ENCODE peak calls at places on chromosomes 6 and 20, in seven cellular contexts. One of them, this sample, is unnamed.

GRCh38 chr6:26270903-26271639 is 93.9 kb upstream of the BTN3A2 start:
- DNase-seq in A549: no peak
- DNase-seq in GM23338: peak; percentile 97
- DNase-seq in endothelial cell of umbilical vein: peak; percentile 93
- DNase-seq in cardiac muscle cell: peak; percentile 90
- DNase-seq in CD8-positive, alpha-beta memory T cell: peak; percentile 84
- DNase-seq in uterus: peak; percentile 49
- DNase-seq in this sample: peak; percentile 66

GRCh38 chr6:48111143-48111506 is at the start of gene PTCHD4:
- DNase-seq in A549: peak; percentile 4
- DNase-seq in GM23338: peak; percentile 59
- DNase-seq in endothelial cell of umbilical vein: peak; percentile 88
- DNase-seq in cardiac muscle cell: no peak
- DNase-seq in CD8-positive, alpha-beta memory T cell: no peak
- DNase-seq in uterus: no peak
- DNase-seq in this sample: no peak

GRCh38 chr6:167559675-167560479 is 235.0 kb downstream of the TTLL2 start:
- DNase-seq in A549: peak; percentile 27
- DNase-seq in GM23338: no peak
- DNase-seq in endothelial cell of umbilical vein: no peak
- DNase-seq in cardiac muscle cell: no peak
- DNase-seq in CD8-positive, alpha-beta memory T cell: no peak
- DNase-seq in uterus: no peak
- DNase-seq in this sample: no peak

GRCh38 chr6:170423030-170423429 is 116.5 kb downstream of the FAM120B start:
- DNase-seq in A549: no peak
- DNase-seq in GM23338: peak; percentile 89
- DNase-seq in endothelial cell of umbilical vein: no peak
- DNase-seq in cardiac muscle cell: no peak
- DNase-seq in CD8-positive, alpha-beta memory T cell: no peak
- DNase-seq in uterus: no peak
- DNase-seq in this sample: no peak

GRCh38 chr6:53042112-53042511 is 23.1 kb upstream of the FBXO9 start:
- DNase-seq in A549: peak; percentile 16
- DNase-seq in GM23338: no peak
- DNase-seq in endothelial cell of umbilical vein: peak; percentile 56
- DNase-seq in cardiac muscle cell: no peak
- DNase-seq in CD8-positive, alpha-beta memory T cell: no peak
- DNase-seq in uterus: no peak
- DNase-seq in this sample: no peak

GRCh38 chr6:169321546-169321945 is 67.9 kb upstream of the THBS2 start:
- DNase-seq in A549: no peak
- DNase-seq in GM23338: no peak
- DNase-seq in endothelial cell of umbilical vein: no peak
- DNase-seq in cardiac muscle cell: no peak
- DNase-seq in CD8-positive, alpha-beta memory T cell: no peak
- DNase-seq in uterus: no peak
- DNase-seq in this sample: no peak

GRCh38 chr6:403659-404655 is 12.4 kb downstream of the IRF4 start:
- DNase-seq in A549: no peak
- DNase-seq in GM23338: no peak
- DNase-seq in endothelial cell of umbilical vein: no peak
- DNase-seq in cardiac muscle cell: no peak
- DNase-seq in CD8-positive, alpha-beta memory T cell: no peak
- DNase-seq in uterus: no peak
- DNase-seq in this sample: peak; percentile 62

GRCh38 chr20:6691541-6691940 is 75.9 kb upstream of the BMP2 start:
- DNase-seq in A549: no peak
- DNase-seq in GM23338: no peak
- DNase-seq in endothelial cell of umbilical vein: no peak
- DNase-seq in cardiac muscle cell: no peak
- DNase-seq in CD8-positive, alpha-beta memory T cell: no peak
- DNase-seq in uterus: no peak
- DNase-seq in this sample: no peak

GRCh38 chr6:150490586-150490985 is 109.1 kb upstream of the PLEKHG1 start:
- DNase-seq in A549: no peak
- DNase-seq in GM23338: no peak
- DNase-seq in endothelial cell of umbilical vein: no peak
- DNase-seq in cardiac muscle cell: no peak
- DNase-seq in CD8-positive, alpha-beta memory T cell: no peak
- DNase-seq in uterus: no peak
- DNase-seq in this sample: no peak

GRCh38 chr20:31717478-31717946 is 5.2 kb downstream of the BCL2L1 start:
- DNase-seq in A549: no peak
- DNase-seq in GM23338: no peak
- DNase-seq in endothelial cell of umbilical vein: no peak
- DNase-seq in cardiac muscle cell: no peak
- DNase-seq in CD8-positive, alpha-beta memory T cell: no peak
- DNase-seq in uterus: no peak
- DNase-seq in this sample: no peak

GRCh38 chr20:1871807-1872455 is 23.3 kb upstream of the SIRPA start:
- DNase-seq in A549: no peak
- DNase-seq in GM23338: no peak
- DNase-seq in endothelial cell of umbilical vein: no peak
- DNase-seq in cardiac muscle cell: no peak
- DNase-seq in CD8-positive, alpha-beta memory T cell: no peak
- DNase-seq in uterus: no peak
- DNase-seq in this sample: no peak

GRCh38 chr20:50710492-50711063 is 19.2 kb upstream of the RIPOR3 start:
- DNase-seq in A549: no peak
- DNase-seq in GM23338: no peak
- DNase-seq in endothelial cell of umbilical vein: no peak
- DNase-seq in cardiac muscle cell: no peak
- DNase-seq in CD8-positive, alpha-beta memory T cell: no peak
- DNase-seq in uterus: no peak
- DNase-seq in this sample: no peak

GRCh38 chr6:2956930-2957329 is 14.4 kb downstream of the SERPINB6 start:
- DNase-seq in A549: no peak
- DNase-seq in GM23338: no peak
- DNase-seq in endothelial cell of umbilical vein: no peak
- DNase-seq in cardiac muscle cell: no peak
- DNase-seq in CD8-positive, alpha-beta memory T cell: no peak
- DNase-seq in uterus: no peak
- DNase-seq in this sample: no peak

GRCh38 chr6:19838442-19839236 is 1.5 kb downstream of the ID4 start:
- DNase-seq in A549: peak; percentile 27
- DNase-seq in GM23338: peak; percentile 78
- DNase-seq in endothelial cell of umbilical vein: no peak
- DNase-seq in cardiac muscle cell: peak; percentile 53
- DNase-seq in CD8-positive, alpha-beta memory T cell: no peak
- DNase-seq in uterus: peak; percentile 21
- DNase-seq in this sample: peak; percentile 64

GRCh38 chr6:11277275-11278206 is 45.1 kb upstream of the NEDD9 start:
- DNase-seq in A549: peak; percentile 55
- DNase-seq in GM23338: peak; percentile 88
- DNase-seq in endothelial cell of umbilical vein: peak; percentile 71
- DNase-seq in cardiac muscle cell: peak; percentile 59
- DNase-seq in CD8-positive, alpha-beta memory T cell: no peak
- DNase-seq in uterus: peak; percentile 41
- DNase-seq in this sample: no peak

GRCh38 chr6:137497722-137498463 is 3.7 kb upstream of the OLIG3 start:
- DNase-seq in A549: no peak
- DNase-seq in GM23338: peak; percentile 73
- DNase-seq in endothelial cell of umbilical vein: no peak
- DNase-seq in cardiac muscle cell: peak; percentile 35
- DNase-seq in CD8-positive, alpha-beta memory T cell: no peak
- DNase-seq in uterus: no peak
- DNase-seq in this sample: no peak

GRCh38 chr6:3259491-3259958 is 778 bp downstream of the PSMG4 start:
- DNase-seq in A549: peak; percentile 40
- DNase-seq in GM23338: peak; percentile 65
- DNase-seq in endothelial cell of umbilical vein: peak; percentile 50
- DNase-seq in cardiac muscle cell: peak; percentile 45
- DNase-seq in CD8-positive, alpha-beta memory T cell: peak; percentile 7
- DNase-seq in uterus: no peak
- DNase-seq in this sample: no peak

GRCh38 chr6:122789078-122789861 is at the start of gene SMPDL3A:
- DNase-seq in A549: peak; percentile 73
- DNase-seq in GM23338: peak; percentile 87
- DNase-seq in endothelial cell of umbilical vein: peak; percentile 77
- DNase-seq in cardiac muscle cell: peak; percentile 82
- DNase-seq in CD8-positive, alpha-beta memory T cell: no peak
- DNase-seq in uterus: peak; percentile 76
- DNase-seq in this sample: peak; percentile 93

GRCh38 chr6:45896783-45897441 is 118.7 kb downstream of the CLIC5 start:
- DNase-seq in A549: no peak
- DNase-seq in GM23338: no peak
- DNase-seq in endothelial cell of umbilical vein: no peak
- DNase-seq in cardiac muscle cell: no peak
- DNase-seq in CD8-positive, alpha-beta memory T cell: no peak
- DNase-seq in uterus: no peak
- DNase-seq in this sample: no peak

GRCh38 chr20:48668451-48668946 is 159.3 kb downstream of the PREX1 start:
- DNase-seq in A549: no peak
- DNase-seq in GM23338: no peak
- DNase-seq in endothelial cell of umbilical vein: no peak
- DNase-seq in cardiac muscle cell: no peak
- DNase-seq in CD8-positive, alpha-beta memory T cell: no peak
- DNase-seq in uterus: no peak
- DNase-seq in this sample: no peak
- H3K27ac ChIP-seq in A549: no peak overlapping the region
- H3K27ac ChIP-seq in GM23338: no peak overlapping the region
- H3K27ac ChIP-seq in endothelial cell of umbilical vein: peak overlapping the region; percentile 57
- H3K27ac ChIP-seq in cardiac muscle cell: no peak overlapping the region
- H3K27ac ChIP-seq in CD8-positive, alpha-beta memory T cell: no peak overlapping the region
- H3K27ac ChIP-seq in uterus: no peak overlapping the region
- H3K27ac ChIP-seq in this sample: no peak overlapping the region

GRCh38 chr20:53753880-53754459 is 160.3 kb upstream of the ZNF217 start:
- DNase-seq in A549: no peak
- DNase-seq in GM23338: no peak
- DNase-seq in endothelial cell of umbilical vein: no peak
- DNase-seq in cardiac muscle cell: no peak
- DNase-seq in CD8-positive, alpha-beta memory T cell: no peak
- DNase-seq in uterus: no peak
- DNase-seq in this sample: no peak
- H3K4me3 ChIP-seq in A549: no peak overlapping the region
- H3K4me3 ChIP-seq in GM23338: no peak overlapping the region
- H3K4me3 ChIP-seq in endothelial cell of umbilical vein: no peak overlapping the region
- H3K4me3 ChIP-seq in cardiac muscle cell: no peak overlapping the region
- H3K4me3 ChIP-seq in CD8-positive, alpha-beta memory T cell: no peak overlapping the region
- H3K4me3 ChIP-seq in uterus: no peak overlapping the region
- H3K4me3 ChIP-seq in this sample: no peak overlapping the region

GRCh38 chr6:16320533-16321340 is 82.3 kb downstream of the GMPR start:
- DNase-seq in A549: no peak
- DNase-seq in GM23338: no peak
- DNase-seq in endothelial cell of umbilical vein: peak; percentile 8
- DNase-seq in cardiac muscle cell: no peak
- DNase-seq in CD8-positive, alpha-beta memory T cell: no peak
- DNase-seq in uterus: peak; percentile 41
- DNase-seq in this sample: no peak
- H3K4me1 ChIP-seq in A549: peaks cover 9% of the 10 kb centered on the region
- H3K4me1 ChIP-seq in GM23338: peaks cover 12% of the 10 kb centered on the region
- H3K4me1 ChIP-seq in endothelial cell of umbilical vein: peaks cover 15% of the 10 kb centered on the region
- H3K4me1 ChIP-seq in cardiac muscle cell: peaks cover 22% of the 10 kb centered on the region
- H3K4me1 ChIP-seq in CD8-positive, alpha-beta memory T cell: peaks cover 71% of the 10 kb centered on the region
- H3K4me1 ChIP-seq in uterus: peaks cover 10% of the 10 kb centered on the region
- H3K4me1 ChIP-seq in this sample: peaks cover 35% of the 10 kb centered on the region

DNA sequence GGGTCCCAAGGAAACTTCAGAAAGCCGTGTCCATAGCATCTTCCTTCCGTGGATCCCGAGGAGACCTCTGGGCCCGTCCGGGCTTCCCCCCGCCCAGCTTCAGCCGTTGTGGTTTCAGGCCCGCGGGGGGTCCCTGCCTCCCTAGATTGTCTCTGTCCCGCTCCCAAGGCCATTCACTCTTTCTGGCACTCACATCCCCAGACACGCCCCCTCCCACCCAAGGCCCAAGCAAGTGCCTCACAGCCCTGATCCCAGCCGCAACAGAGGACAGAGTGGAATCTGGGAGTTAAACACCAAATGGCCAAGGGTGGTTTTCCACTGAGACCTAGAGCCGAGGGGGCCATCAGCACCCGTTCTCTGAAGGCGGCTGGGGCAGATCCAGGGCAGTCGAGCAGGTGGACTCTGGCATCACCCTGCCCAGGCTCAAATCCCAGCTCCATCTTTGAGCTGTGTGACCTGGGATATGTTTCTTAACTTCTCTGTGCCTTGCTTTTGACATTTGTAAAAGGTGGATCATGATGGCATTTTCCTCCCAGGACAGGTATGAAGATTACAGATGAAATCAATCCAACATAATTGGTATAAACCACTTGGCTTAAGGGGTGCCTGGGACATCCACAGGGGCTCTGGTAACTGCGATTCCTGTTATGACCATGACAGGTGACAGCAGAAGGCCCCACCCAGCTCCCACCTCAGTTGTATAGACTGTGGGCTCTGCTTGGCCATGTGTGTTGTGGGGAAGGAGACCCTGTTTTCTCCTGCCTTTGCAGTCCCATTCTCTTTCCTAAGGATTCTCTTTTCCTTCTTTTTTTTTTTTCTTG is 48.1 kb downstream of the CTCFL start:
- DNase-seq in A549: no peak
- DNase-seq in GM23338: no peak
- DNase-seq in endothelial cell of umbilical vein: no peak
- DNase-seq in cardiac muscle cell: no peak
- DNase-seq in CD8-positive, alpha-beta memory T cell: no peak
- DNase-seq in uterus: no peak
- DNase-seq in this sample: no peak
- H3K27ac ChIP-seq in A549: no peak overlapping the region
- H3K27ac ChIP-seq in GM23338: no peak overlapping the region
- H3K27ac ChIP-seq in endothelial cell of umbilical vein: no peak overlapping the region
- H3K27ac ChIP-seq in cardiac muscle cell: peak overlapping the region; percentile 88
- H3K27ac ChIP-seq in CD8-positive, alpha-beta memory T cell: no peak overlapping the region
- H3K27ac ChIP-seq in uterus: no peak overlapping the region
- H3K27ac ChIP-seq in this sample: no peak overlapping the region

DNA sequence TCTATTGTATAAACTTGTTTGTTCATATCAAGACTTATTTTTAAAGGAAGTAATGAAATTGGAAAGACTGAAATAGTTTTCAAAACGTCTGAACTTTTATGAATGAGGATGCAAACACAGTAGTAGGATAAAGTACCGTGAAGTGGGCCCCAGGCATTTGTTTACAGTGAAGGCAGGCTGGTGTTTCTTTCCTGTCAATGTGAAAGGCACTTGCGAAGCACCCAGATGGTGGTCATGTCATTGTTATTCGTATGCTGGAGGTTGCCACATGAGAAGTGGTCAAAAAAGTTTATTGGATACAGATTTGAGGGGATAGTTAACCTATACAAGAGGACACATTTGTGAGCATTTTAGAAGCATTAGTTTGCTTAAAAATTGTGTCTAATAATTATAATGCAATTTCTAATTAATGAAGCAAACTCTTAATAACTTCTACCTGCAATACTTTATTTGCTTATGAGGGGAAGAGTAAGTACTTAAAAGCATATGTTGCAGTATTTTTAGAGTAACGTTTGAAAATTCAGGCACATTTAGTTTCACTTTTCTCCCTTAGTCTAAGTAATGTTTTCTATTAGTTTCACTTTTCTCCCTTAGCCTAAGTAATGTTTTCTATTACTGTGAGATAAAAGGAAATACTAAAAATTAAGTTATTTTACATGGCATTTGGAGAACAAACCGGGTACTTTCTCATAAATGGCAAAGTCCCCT is 120.8 kb upstream of the CLDN20 start:
- DNase-seq in A549: no peak
- DNase-seq in GM23338: peak; percentile 53
- DNase-seq in endothelial cell of umbilical vein: peak; percentile 84
- DNase-seq in cardiac muscle cell: no peak
- DNase-seq in CD8-positive, alpha-beta memory T cell: no peak
- DNase-seq in uterus: no peak
- DNase-seq in this sample: no peak
- H3K4me3 ChIP-seq in A549: no peak overlapping the region
- H3K4me3 ChIP-seq in GM23338: peak overlapping the region; percentile 4
- H3K4me3 ChIP-seq in endothelial cell of umbilical vein: peak overlapping the region; percentile 62
- H3K4me3 ChIP-seq in cardiac muscle cell: no peak overlapping the region
- H3K4me3 ChIP-seq in CD8-positive, alpha-beta memory T cell: peak overlapping the region; percentile 44
- H3K4me3 ChIP-seq in uterus: peak overlapping the region; percentile 9
- H3K4me3 ChIP-seq in this sample: no peak overlapping the region

GRCh38 chr6:157128235-157128761 is 195.0 kb downstream of the TMEM242 start:
- DNase-seq in A549: no peak
- DNase-seq in GM23338: no peak
- DNase-seq in endothelial cell of umbilical vein: peak; percentile 17
- DNase-seq in cardiac muscle cell: no peak
- DNase-seq in CD8-positive, alpha-beta memory T cell: no peak
- DNase-seq in uterus: no peak
- DNase-seq in this sample: no peak
- H3K4me1 ChIP-seq in A549: no peaks in the 10 kb centered on the region
- H3K4me1 ChIP-seq in GM23338: no peaks in the 10 kb centered on the region
- H3K4me1 ChIP-seq in endothelial cell of umbilical vein: peaks cover 17% of the 10 kb centered on the region
- H3K4me1 ChIP-seq in cardiac muscle cell: no peaks in the 10 kb centered on the region
- H3K4me1 ChIP-seq in CD8-positive, alpha-beta memory T cell: no peaks in the 10 kb centered on the region
- H3K4me1 ChIP-seq in uterus: no peaks in the 10 kb centered on the region
- H3K4me1 ChIP-seq in this sample: no peaks in the 10 kb centered on the region

This sample was measured in left lung.